ENCODE peak calls at places on chromosomes 12 and 14, in five cellular contexts. M is left ventricle myocardium inferior, U is retinal pigment epithelial cell, T is left lung, B is right lobe of liver. A is an unnamed sample.

GRCh38 chr12:119176267-119177055 is 2.3 kb upstream of the HSPB8 start:
- DNase-seq in M (peak), U (peak), B (peak), T (peak), A (no peak)

GRCh38 chr12:92312463-92312970 is 166.9 kb upstream of the BTG1 start:
- DNase-seq in T (no peak), M (no peak), U (no peak), B (no peak), A (no peak)

GRCh38 chr12:22356231-22356630 is 21.7 kb upstream of the ST8SIA1 start:
- DNase-seq in M (no peak), U (no peak), B (no peak), T (no peak), A (no peak)

GRCh38 chr12:62695696-62696095 is 229.1 kb downstream of the MON2 start:
- DNase-seq in U (no peak), M (no peak), B (no peak), T (no peak), A (no peak)

GRCh38 chr12:76030378-76031080 is 1.0 kb downstream of the PHLDA1 start:
- DNase-seq in T (peak), M (peak), U (no peak), B (peak), A (no peak)

GRCh38 chr12:6092784-6093722 is 31.4 kb downstream of the VWF start:
- DNase-seq in M (no peak), U (peak), B (no peak), T (peak), A (peak)

GRCh38 chr12:11876301-11876700 is 194.4 kb upstream of the BCL2L14 start:
- DNase-seq in T (no peak), U (no peak), M (no peak), B (no peak), A (no peak)

GRCh38 chr12:92034858-92035401 is 110.7 kb downstream of the BTG1 start:
- DNase-seq in B (peak), M (peak), U (no peak), T (no peak), A (no peak)

GRCh38 chr12:69189378-69189978 is 49.9 kb upstream of the CPSF6 start:
- DNase-seq in M (no peak), B (no peak), U (no peak), T (no peak), A (no peak)

GRCh38 chr14:23829736-23830474 is 123.7 kb upstream of the DHRS4 start:
- DNase-seq in M (no peak), B (no peak), T (no peak), U (peak), A (peak)

GRCh38 chr14:76761198-76761848 is at the start of gene VASH1:
- DNase-seq in M (peak), U (no peak), B (peak), T (peak), A (no peak)

GRCh38 chr14:21997300-21997699 is 323.7 kb upstream of the OR4E1 start:
- DNase-seq in T (no peak), M (no peak), U (no peak), B (no peak), A (peak)

GRCh38 chr12:29545102-29545467 is 47.6 kb upstream of the OVCH1 start:
- DNase-seq in B (no peak), T (no peak), M (no peak), U (no peak), A (no peak)

GRCh38 chr12:26369588-26369987 is 174.2 kb downstream of the SSPN start:
- DNase-seq in B (no peak), U (peak), M (no peak), T (no peak), A (peak)

GRCh38 chr14:95222151-95222631 is 64.9 kb upstream of the DICER1 start:
- DNase-seq in T (no peak), B (no peak), M (no peak), U (no peak), A (no peak)

GRCh38 chr14:55366271-55366670 is 45.4 kb downstream of the ATG14 start:
- DNase-seq in M (no peak), T (no peak), B (no peak), U (no peak), A (no peak)

GRCh38 chr12:5200276-5201087 is 156.8 kb downstream of the KCNA5 start:
- DNase-seq in U (no peak), T (peak), M (peak), B (peak), A (no peak)

GRCh38 chr14:79018846-79019245 is 848.7 kb downstream of the NRXN3 start:
- DNase-seq in B (no peak), T (no peak), M (no peak), U (no peak), A (no peak)

GRCh38 chr12:50314629-50315312 is 31.5 kb upstream of the LIMA1 start:
- DNase-seq in M (no peak), T (no peak), B (no peak), U (no peak), A (no peak)

GRCh38 chr14:39015964-39016577 is 87.0 kb downstream of the SEC23A start:
- DNase-seq in T (no peak), M (no peak), U (no peak), B (no peak), A (no peak)

GRCh38 chr12:57547366-57548315 is 649 bp upstream of the DCTN2 start:
- DNase-seq in U (no peak), B (no peak), T (no peak), M (no peak), A (no peak)
- H3K4me3 ChIP-seq in U (no peak), B (peak), T (peak), M (peak), A (peak)

GRCh38 chr14:31307198-31307597 is 99.6 kb upstream of the HECTD1 start:
- DNase-seq in U (no peak), T (no peak), M (no peak), B (no peak), A (no peak)
- TF ChIP-seq CTCF in U (no peak), T (no peak), M (no peak), B (no peak), A (no peak)

GRCh38 chr12:103809154-103809553 is 31.9 kb downstream of the NT5DC3 start:
- DNase-seq in T (no peak), B (no peak), M (no peak), U (no peak), A (no peak)

GRCh38 chr12:103808239-103808880 is 32.7 kb downstream of the NT5DC3 start:
- DNase-seq in T (no peak), M (no peak), U (no peak), B (no peak), A (no peak)

GRCh38 chr12:103807561-103808238 is 33.3 kb downstream of the NT5DC3 start:
- DNase-seq in T (no peak), M (no peak), B (no peak), U (no peak), A (no peak)

GRCh38 chr12:103805961-103806360 is 35.1 kb downstream of the NT5DC3 start:
- DNase-seq in U (no peak), T (no peak), B (no peak), M (no peak), A (no peak)

GRCh38 chr12:103806807-103807206 is 34.2 kb downstream of the NT5DC3 start:
- DNase-seq in U (no peak), M (no peak), T (no peak), B (no peak), A (no peak)
- H3K4me3 ChIP-seq in U (no peak), M (no peak), T (no peak), B (no peak), A (no peak)

GRCh38 chr12:112418248-112418595 is 525 bp upstream of the PTPN11 start:
- DNase-seq in B (no peak), U (no peak), M (no peak), T (no peak), A (no peak)

GRCh38 chr12:112421363-112421762 is 2.6 kb downstream of the PTPN11 start:
- DNase-seq in U (no peak), B (no peak), T (no peak), M (no peak), A (no peak)

GRCh38 chr12:112419269-112420133 is 754 bp downstream of the PTPN11 start:
- DNase-seq in U (no peak), B (peak), M (peak), T (no peak), A (peak)

GRCh38 chr12:112420740-112421139 is 2.0 kb downstream of the PTPN11 start:
- DNase-seq in M (no peak), T (no peak), U (no peak), B (no peak), A (no peak)

DNA sequence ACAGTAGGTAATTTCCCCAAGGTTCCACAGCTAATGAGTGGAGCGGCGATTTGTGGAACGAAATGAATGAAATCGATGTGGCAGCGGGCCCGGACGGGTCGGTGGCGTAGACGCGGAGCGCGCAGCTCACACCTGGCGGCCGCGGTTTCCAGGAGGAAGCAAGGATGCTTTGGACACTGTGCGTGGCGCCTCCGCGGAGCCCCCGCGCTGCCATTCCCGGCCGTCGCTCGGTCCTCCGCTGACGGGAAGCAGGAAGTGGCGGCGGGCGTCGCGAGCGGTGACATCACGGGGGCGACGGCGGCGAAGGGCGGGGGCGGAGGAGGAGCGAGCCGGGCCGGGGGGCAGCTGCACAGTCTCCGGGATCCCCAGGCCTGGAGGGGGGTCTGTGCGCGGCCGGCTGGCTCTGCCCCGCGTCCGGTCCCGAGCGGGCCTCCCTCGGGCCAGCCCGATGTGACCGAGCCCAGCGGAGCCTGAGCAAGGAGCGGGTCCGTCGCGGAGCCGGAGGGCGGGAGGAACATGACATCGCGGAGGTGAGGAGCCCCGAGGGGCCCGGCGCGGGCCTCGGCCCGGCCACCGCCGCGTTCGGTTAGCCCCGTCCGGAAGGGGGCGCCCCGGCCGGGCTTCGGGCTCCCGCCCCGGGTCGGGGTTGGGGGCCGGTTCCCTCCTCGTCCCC is at the start of gene PTPN11:
- DNase-seq in M (peak), B (peak), T (peak), U (no peak), A (no peak)
- TF ChIP-seq CTCF in M (peak), B (peak), T (peak), U (peak), A (peak)

GRCh38 chr12:55933799-55934174 is 2.8 kb downstream of the DGKA start:
- DNase-seq in T (no peak), B (no peak), U (no peak), M (no peak), A (no peak)
- H3K4me3 ChIP-seq in T (no peak), B (no peak), U (no peak), M (no peak), A (no peak)

DNA sequence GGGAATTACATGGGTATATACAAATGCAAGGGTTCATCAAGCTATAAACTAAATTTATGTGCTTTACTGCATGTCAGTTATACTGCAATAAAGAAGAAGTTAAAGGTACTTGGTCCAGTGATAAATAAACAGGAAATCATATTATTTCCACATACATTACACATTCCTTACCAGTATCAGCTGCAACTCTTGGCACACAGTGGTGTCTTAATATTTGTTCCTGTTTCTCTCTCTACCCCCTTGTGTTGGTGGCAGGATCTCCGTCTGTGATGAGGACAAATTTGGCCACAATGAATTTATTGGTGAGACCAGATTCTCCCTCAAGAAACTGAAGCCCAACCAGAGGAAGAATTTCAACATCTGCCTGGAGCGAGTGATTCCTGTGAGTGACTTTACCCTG is 19.2 kb upstream of the OAS1 start:
- DNase-seq in U (no peak), M (no peak), B (no peak), T (no peak), A (no peak)
- TF ChIP-seq CTCF in U (no peak), M (no peak), B (no peak), T (no peak), A (no peak)

GRCh38 chr12:108505121-108505520 is 10.0 kb upstream of the FICD start:
- DNase-seq in M (no peak), B (no peak), U (no peak), T (no peak), A (no peak)
- H3K4me3 ChIP-seq in M (no peak), B (no peak), U (no peak), T (no peak), A (no peak)

DNA sequence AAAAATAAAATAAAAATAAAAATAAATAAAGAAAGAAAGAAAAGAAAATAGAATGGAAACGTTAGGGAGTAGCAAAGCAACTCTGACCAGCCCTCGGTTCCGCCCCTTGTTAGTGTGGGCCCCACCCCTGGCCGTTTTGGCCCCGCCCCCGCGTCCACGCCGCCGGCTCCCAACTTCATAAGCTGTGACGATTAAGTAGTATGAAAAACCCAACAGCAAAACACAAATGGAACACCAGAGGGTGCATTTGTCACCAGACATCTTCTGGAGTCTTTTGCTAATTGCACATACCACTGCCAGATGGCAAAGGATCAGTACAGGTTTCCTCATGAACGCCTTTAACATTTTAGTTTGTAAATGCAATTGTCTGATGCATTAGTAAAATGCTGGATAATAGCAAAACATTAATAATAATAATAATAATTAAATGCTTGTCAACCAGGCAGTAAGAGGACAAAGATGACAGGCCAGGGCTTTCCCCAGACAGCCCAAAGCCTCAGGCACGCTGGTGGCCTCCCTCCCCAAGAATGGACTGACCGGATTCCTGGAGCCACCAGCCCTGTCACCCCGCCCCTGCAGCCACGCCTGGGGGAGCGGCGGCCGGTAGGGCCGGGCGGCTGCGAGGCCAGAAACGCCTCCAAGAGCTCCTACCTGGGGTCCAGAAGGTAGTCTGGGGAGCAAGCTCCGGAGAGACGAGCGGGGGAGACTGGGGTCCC is 23.6 kb downstream of the HSP90AA1 start:
- DNase-seq in M (peak), B (peak), T (peak), U (peak), A (peak)
- TF ChIP-seq CTCF in M (peak), B (peak), T (peak), U (peak), A (peak)

GRCh38 chr12:124817076-124818000 is 46.3 kb downstream of the SCARB1 start:
- DNase-seq in M (no peak), U (no peak), T (peak), B (no peak), A (no peak)

GRCh38 chr12:124813782-124814181 is 49.9 kb downstream of the SCARB1 start:
- DNase-seq in U (no peak), B (no peak), M (no peak), T (peak), A (no peak)

GRCh38 chr12:124816295-124816854 is 47.3 kb downstream of the SCARB1 start:
- DNase-seq in T (peak), U (no peak), B (no peak), M (no peak), A (no peak)

GRCh38 chr12:124812972-124813371 is 50.7 kb downstream of the SCARB1 start:
- DNase-seq in T (no peak), B (no peak), M (no peak), U (no peak), A (no peak)

GRCh38 chr12:124814741-124815613 is 48.7 kb downstream of the SCARB1 start:
- DNase-seq in B (peak), T (peak), M (no peak), U (no peak), A (no peak)
- H3K4me3 ChIP-seq in B (no peak), T (no peak), M (no peak), U (no peak), A (no peak)

GRCh38 chr14:42277840-42278239 is 671.2 kb downstream of the LRFN5 start:
- DNase-seq in B (no peak), U (no peak), T (no peak), M (no peak), A (no peak)
- TF ChIP-seq CTCF in B (no peak), U (no peak), T (no peak), M (no peak), A (no peak)

A was measured in epithelial cell of proximal tubule.